ENCODE peak calls at places on chromosomes 13 and 19, in seven cellular contexts. J, U, O, C, Z, P and Y are unnamed samples.

GRCh38 chr13:99956473-99957349 is 14.9 kb downstream of the ZIC5 start:
- DNase-seq in J (peak; percentile 48), U (no peak), O (no peak), C (no peak), Z (peak; percentile 65), P (no peak), Y (no peak)

GRCh38 chr19:2261438-2262172 is 5.4 kb upstream of the JSRP1 start:
- DNase-seq in J (peak; percentile 77), U (no peak), O (no peak), C (no peak), Z (peak; percentile 64), P (peak; percentile 68), Y (peak; percentile 78)

GRCh38 chr13:29924482-29924884 is 74.1 kb upstream of the UBL3 start:
- DNase-seq in J (no peak), U (peak; percentile 83), O (no peak), C (no peak), Z (no peak), P (no peak), Y (no peak)

GRCh38 chr19:14439014-14439413 is 5.9 kb downstream of the PKN1 start:
- DNase-seq in J (no peak), U (no peak), O (no peak), C (no peak), Z (peak; percentile 66), P (no peak), Y (no peak)

GRCh38 chr13:41791056-41791455 is 169.9 kb downstream of the VWA8 start:
- DNase-seq in J (no peak), U (no peak), O (no peak), C (no peak), Z (no peak), P (no peak), Y (no peak)

GRCh38 chr13:31951215-31951678 is 80.3 kb upstream of the FRY start:
- DNase-seq in J (no peak), U (peak; percentile 78), O (no peak), C (no peak), Z (peak; percentile 94), P (peak; percentile 52), Y (peak; percentile 93)

GRCh38 chr13:75050419-75051066 is 431.4 kb downstream of the TBC1D4 start:
- DNase-seq in J (no peak), U (peak; percentile 17), O (no peak), C (no peak), Z (no peak), P (no peak), Y (no peak)

GRCh38 chr13:52847682-52848432 is 583 bp downstream of the PCDH8 start:
- DNase-seq in J (no peak), U (no peak), O (no peak), C (no peak), Z (no peak), P (no peak), Y (no peak)

GRCh38 chr19:57016076-57016475 is 103.7 kb upstream of the USP29 start:
- DNase-seq in J (no peak), U (no peak), O (no peak), C (no peak), Z (no peak), P (no peak), Y (no peak)

GRCh38 chr19:7748756-7749155 is 1.4 kb upstream of the CD209 start:
- DNase-seq in J (no peak), U (peak; percentile 24), O (no peak), C (peak; percentile 25), Z (peak; percentile 55), P (no peak), Y (peak; percentile 59)

GRCh38 chr19:326851-327250 is 17.7 kb downstream of the MIER2 start:
- DNase-seq in J (no peak), U (no peak), O (no peak), C (no peak), Z (no peak), P (no peak), Y (no peak)

GRCh38 chr13:110341445-110342247 is 34.6 kb downstream of the COL4A2 start:
- DNase-seq in J (no peak), U (peak; percentile 21), O (no peak), C (no peak), Z (no peak), P (no peak), Y (no peak)

GRCh38 chr13:99955747-99956472 is 15.7 kb downstream of the ZIC5 start:
- DNase-seq in J (no peak), U (no peak), O (no peak), C (no peak), Z (peak; percentile 43), P (no peak), Y (no peak)

GRCh38 chr19:30498707-30499106 is 126.5 kb downstream of the ZNF536 start:
- DNase-seq in J (no peak), U (no peak), O (no peak), C (no peak), Z (no peak), P (no peak), Y (no peak)

GRCh38 chr13:101535192-101535746 is 82.8 kb downstream of the ITGBL1 start:
- DNase-seq in J (no peak), U (no peak), O (no peak), C (no peak), Z (no peak), P (no peak), Y (no peak)

GRCh38 chr19:49682274-49682673 is 5.2 kb downstream of the PRMT1 start:
- DNase-seq in J (no peak), U (no peak), O (no peak), C (no peak), Z (no peak), P (no peak), Y (no peak)

GRCh38 chr19:6035026-6035425 is 57.1 kb upstream of the RANBP3 start:
- DNase-seq in J (peak; percentile 17), U (no peak), O (no peak), C (peak; percentile 12), Z (no peak), P (no peak), Y (no peak)

GRCh38 chr19:51352783-51353360 is 10.9 kb upstream of the VSIG10L start:
- DNase-seq in J (no peak), U (no peak), O (no peak), C (no peak), Z (no peak), P (no peak), Y (no peak)

GRCh38 chr19:27966390-27966816 is 1246.5 kb downstream of the UQCRFS1 start:
- DNase-seq in J (no peak), U (peak; percentile 7), O (no peak), C (no peak), Z (peak; percentile 4), P (no peak), Y (peak; percentile 21)

GRCh38 chr19:51417107-51417806 is at the start of gene SIGLEC10:
- DNase-seq in J (no peak), U (no peak), O (no peak), C (no peak), Z (peak; percentile 93), P (no peak), Y (peak; percentile 86)

GRCh38 chr13:20475927-20476691 is 49.5 kb downstream of the CRYL1 start:
- DNase-seq in J (peak; percentile 75), U (no peak), O (no peak), C (no peak), Z (peak; percentile 39), P (no peak), Y (peak; percentile 84)

GRCh38 chr13:113275387-113275786 is 21.7 kb upstream of the LAMP1 start:
- DNase-seq in J (peak; percentile 54), U (peak; percentile 65), O (peak; percentile 28), C (no peak), Z (peak; percentile 61), P (peak; percentile 39), Y (peak; percentile 47)
- TF ChIP-seq CTCF in J (peak; percentile 34), U (peak; percentile 62), O (no peak), C (peak; percentile 53), Z (peak; percentile 51), P (no peak), Y (peak; percentile 39)

GRCh38 chr19:35938282-35939224 is 2.4 kb downstream of the LRFN3 start:
- DNase-seq in J (no peak), U (no peak), O (no peak), C (no peak), Z (no peak), P (no peak), Y (no peak)

GRCh38 chr19:35936738-35937268 is 629 bp downstream of the LRFN3 start:
- DNase-seq in J (no peak), U (no peak), O (no peak), C (no peak), Z (no peak), P (no peak), Y (no peak)

GRCh38 chr19:35939307-35940077 is 3.3 kb downstream of the LRFN3 start:
- DNase-seq in J (no peak), U (no peak), O (no peak), C (no peak), Z (no peak), P (no peak), Y (no peak)

GRCh38 chr19:35935911-35936737 is at the start of gene LRFN3:
- DNase-seq in J (peak; percentile 73), U (peak; percentile 39), O (no peak), C (no peak), Z (peak; percentile 20), P (peak; percentile 83), Y (peak; percentile 73)

GRCh38 chr19:35937345-35938281 is 1.4 kb downstream of the LRFN3 start:
- DNase-seq in J (no peak), U (no peak), O (no peak), C (no peak), Z (no peak), P (no peak), Y (no peak)
- H3K4me3 ChIP-seq in J (peak overlapping the region; percentile 53), U (peak overlapping the region; percentile 51), O (peak overlapping the region; percentile 71), C (peak overlapping the region; percentile 70), Z (no peak overlapping the region), P (peak overlapping the region; percentile 53), Y (peak overlapping the region; percentile 74)

DNA sequence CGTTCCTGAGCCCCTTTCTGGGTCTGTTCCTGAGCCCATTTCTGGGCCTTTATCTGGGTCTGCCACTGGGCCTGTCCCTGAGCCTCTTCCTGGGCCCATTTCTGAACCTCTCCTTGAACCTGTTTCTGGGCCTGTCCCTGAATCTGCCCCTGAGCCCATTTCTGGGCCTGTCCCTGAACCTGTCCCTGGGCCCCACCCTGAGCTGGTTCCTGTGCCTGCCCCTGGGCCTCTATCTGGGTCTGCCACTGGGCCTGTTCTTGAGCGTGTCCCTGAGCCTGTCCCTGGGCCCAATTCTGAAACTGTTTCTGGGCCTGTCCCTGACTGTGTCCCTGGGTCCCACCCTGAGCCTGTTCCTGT is 40.4 kb upstream of the GRTP1 start:
- DNase-seq in J (no peak), U (no peak), O (no peak), C (no peak), Z (no peak), P (no peak), Y (no peak)
- TF ChIP-seq CTCF in J (no peak), U (no peak), O (no peak), C (no peak), Z (no peak), P (no peak), Y (no peak)

GRCh38 chr13:27352698-27353097 is 71.7 kb upstream of the GTF3A start:
- DNase-seq in J (no peak), U (no peak), O (no peak), C (no peak), Z (no peak), P (no peak), Y (no peak)
- H3K4me3 ChIP-seq in J (no peak overlapping the region), U (no peak overlapping the region), O (peak overlapping the region; percentile 54), C (no peak overlapping the region), Z (no peak overlapping the region), P (peak overlapping the region; percentile 0), Y (peak overlapping the region; percentile 1)

DNA sequence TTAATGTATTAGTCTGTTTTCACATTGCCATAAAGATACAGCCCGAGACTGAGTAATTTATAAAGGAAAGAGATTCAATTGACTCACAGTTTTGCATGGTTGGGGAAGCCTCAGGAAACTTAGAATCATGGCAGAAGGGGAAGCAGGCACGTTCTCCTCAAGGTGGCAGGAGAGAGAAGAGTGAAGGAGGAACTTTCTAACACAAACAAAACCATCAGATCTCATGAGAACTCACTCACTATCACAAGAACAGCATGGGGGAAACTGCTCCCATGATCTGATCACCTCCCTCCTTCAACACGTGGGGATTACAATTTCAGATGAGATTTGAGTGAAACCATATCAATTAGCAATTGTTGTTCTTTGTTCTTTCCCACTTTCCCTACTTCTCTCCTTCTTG is 689.0 kb upstream of the SLITRK1 start:
- DNase-seq in J (no peak), U (peak; percentile 1), O (no peak), C (no peak), Z (peak; percentile 2), P (no peak), Y (no peak)
- TF ChIP-seq CTCF in J (no peak), U (no peak), O (peak; percentile 7), C (no peak), Z (no peak), P (no peak), Y (no peak)